ENCODE peak calls at places on chromosomes 2 and 18, in eight cellular contexts. Z, F, P, A, U, B, I and N are unnamed samples.

GRCh38 chr2:207269021-207269420 is 103.3 kb upstream of the KLF7 start:
- DNase-seq in Z (no peak), F (no peak), P (no peak), A (no peak), U (no peak), B (no peak), I (no peak), N (no peak)

GRCh38 chr2:39150890-39151497 is 30.1 kb upstream of the SOS1 start:
- DNase-seq in Z (no peak), F (no peak), P (no peak), A (no peak), U (no peak), B (no peak), I (no peak), N (no peak)

GRCh38 chr2:55120634-55121359 is 70.5 kb upstream of the RTN4 start:
- DNase-seq in Z (no peak), F (no peak), P (no peak), A (no peak), U (peak; percentile 58), B (no peak), I (no peak), N (no peak)

GRCh38 chr2:10982931-10983701 is 71.4 kb downstream of the KCNF1 start:
- DNase-seq in Z (no peak), F (no peak), P (no peak), A (no peak), U (no peak), B (no peak), I (no peak), N (no peak)

GRCh38 chr2:44778671-44779476 is 162.6 kb upstream of the SIX3 start:
- DNase-seq in Z (no peak), F (no peak), P (no peak), A (no peak), U (no peak), B (no peak), I (no peak), N (no peak)

GRCh38 chr2:64453710-64454315 is at the start of gene LGALSL:
- DNase-seq in Z (peak; percentile 76), F (peak; percentile 90), P (no peak), A (peak; percentile 85), U (peak; percentile 29), B (peak; percentile 91), I (peak; percentile 94), N (no peak)

GRCh38 chr2:229714736-229715541 is 584 bp upstream of the DNER start:
- DNase-seq in Z (peak; percentile 48), F (peak; percentile 51), P (no peak), A (peak; percentile 53), U (peak; percentile 79), B (peak; percentile 52), I (peak; percentile 70), N (no peak)

GRCh38 chr2:118227698-118228508 is 139.6 kb downstream of the INSIG2 start:
- DNase-seq in Z (no peak), F (no peak), P (no peak), A (no peak), U (no peak), B (no peak), I (no peak), N (no peak)

GRCh38 chr2:10410716-10411437 is 37.2 kb downstream of the ODC1 start:
- DNase-seq in Z (no peak), F (no peak), P (no peak), A (no peak), U (no peak), B (no peak), I (no peak), N (no peak)

GRCh38 chr2:1421731-1422130 is 8.5 kb downstream of the TPO start:
- DNase-seq in Z (no peak), F (no peak), P (no peak), A (no peak), U (no peak), B (no peak), I (no peak), N (no peak)

GRCh38 chr18:77012120-77012519 is 120.5 kb downstream of the MBP start:
- DNase-seq in Z (no peak), F (no peak), P (no peak), A (no peak), U (no peak), B (no peak), I (no peak), N (no peak)

GRCh38 chr2:27369471-27370025 is 590 bp downstream of the EIF2B4 start:
- DNase-seq in Z (peak; percentile 91), F (peak; percentile 59), P (no peak), A (peak; percentile 71), U (peak; percentile 63), B (no peak), I (peak; percentile 92), N (no peak)

GRCh38 chr2:63614983-63615945 is 26.5 kb downstream of the MDH1 start:
- DNase-seq in Z (no peak), F (no peak), P (peak; percentile 13), A (no peak), U (peak; percentile 2), B (no peak), I (no peak), N (no peak)

GRCh38 chr2:177666408-177666807 is 273.8 kb downstream of the AGPS start:
- DNase-seq in Z (no peak), F (no peak), P (no peak), A (no peak), U (peak; percentile 35), B (no peak), I (no peak), N (no peak)

GRCh38 chr2:143300531-143300930 is 171.3 kb downstream of the ARHGAP15 start:
- DNase-seq in Z (no peak), F (no peak), P (no peak), A (no peak), U (no peak), B (no peak), I (no peak), N (peak; percentile 16)

GRCh38 chr2:102929721-102930120 is 167.9 kb downstream of the TMEM182 start:
- DNase-seq in Z (no peak), F (no peak), P (no peak), A (no peak), U (no peak), B (no peak), I (no peak), N (no peak)

GRCh38 chr2:122491011-122491410 is 735.6 kb downstream of the TSN start:
- DNase-seq in Z (no peak), F (no peak), P (no peak), A (no peak), U (no peak), B (no peak), I (no peak), N (no peak)

GRCh38 chr2:235864746-235865535 is 303.2 kb downstream of the GBX2 start:
- DNase-seq in Z (no peak), F (no peak), P (no peak), A (no peak), U (peak; percentile 23), B (no peak), I (no peak), N (no peak)
- H3K4me3 ChIP-seq in Z (no peak overlapping the region), F (no peak overlapping the region), P (peak overlapping the region; percentile 19), A (no peak overlapping the region), U (no peak overlapping the region), B (no peak overlapping the region), I (no peak overlapping the region), N (no peak overlapping the region)

DNA sequence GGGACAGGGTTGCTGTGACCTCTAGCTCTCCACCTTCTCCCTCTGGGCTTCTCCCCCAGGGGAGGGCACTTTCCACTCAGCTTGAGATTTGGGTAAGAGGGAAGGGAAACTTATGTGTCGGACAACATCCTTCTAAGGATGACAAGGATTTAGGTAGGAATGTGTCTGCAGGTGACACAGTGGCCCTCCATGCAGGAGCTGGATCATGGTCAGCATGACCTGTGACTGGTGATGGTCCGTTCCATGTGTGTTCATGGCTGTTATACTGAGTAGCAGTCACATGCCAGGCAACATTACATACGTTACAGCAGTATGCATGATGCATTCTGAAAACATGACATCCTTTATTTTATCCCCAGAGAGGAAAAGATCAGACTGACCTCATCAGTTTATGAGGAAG is 192.2 kb downstream of the SEPTIN10 start:
- DNase-seq in Z (no peak), F (no peak), P (no peak), A (no peak), U (no peak), B (no peak), I (no peak), N (no peak)
- H3K4me3 ChIP-seq in Z (no peak overlapping the region), F (no peak overlapping the region), P (no peak overlapping the region), A (no peak overlapping the region), U (no peak overlapping the region), B (no peak overlapping the region), I (no peak overlapping the region), N (no peak overlapping the region)

GRCh38 chr2:38095996-38096861 is 20.3 kb upstream of the CYP1B1 start:
- DNase-seq in Z (no peak), F (no peak), P (no peak), A (no peak), U (peak; percentile 52), B (no peak), I (no peak), N (no peak)

GRCh38 chr2:38098351-38099095 is 22.6 kb upstream of the CYP1B1 start:
- DNase-seq in Z (no peak), F (no peak), P (no peak), A (no peak), U (no peak), B (no peak), I (no peak), N (no peak)

GRCh38 chr2:38097611-38098350 is 21.8 kb upstream of the CYP1B1 start:
- DNase-seq in Z (no peak), F (no peak), P (no peak), A (no peak), U (no peak), B (no peak), I (no peak), N (no peak)

GRCh38 chr2:38095655-38095995 is 19.7 kb upstream of the CYP1B1 start:
- DNase-seq in Z (no peak), F (no peak), P (no peak), A (no peak), U (no peak), B (no peak), I (no peak), N (no peak)

GRCh38 chr2:38099096-38099997 is 23.4 kb upstream of the CYP1B1 start:
- DNase-seq in Z (no peak), F (no peak), P (no peak), A (no peak), U (no peak), B (no peak), I (no peak), N (no peak)
- H3K4me3 ChIP-seq in Z (peak overlapping the region; percentile 14), F (no peak overlapping the region), P (no peak overlapping the region), A (no peak overlapping the region), U (no peak overlapping the region), B (no peak overlapping the region), I (no peak overlapping the region), N (no peak overlapping the region)

DNA sequence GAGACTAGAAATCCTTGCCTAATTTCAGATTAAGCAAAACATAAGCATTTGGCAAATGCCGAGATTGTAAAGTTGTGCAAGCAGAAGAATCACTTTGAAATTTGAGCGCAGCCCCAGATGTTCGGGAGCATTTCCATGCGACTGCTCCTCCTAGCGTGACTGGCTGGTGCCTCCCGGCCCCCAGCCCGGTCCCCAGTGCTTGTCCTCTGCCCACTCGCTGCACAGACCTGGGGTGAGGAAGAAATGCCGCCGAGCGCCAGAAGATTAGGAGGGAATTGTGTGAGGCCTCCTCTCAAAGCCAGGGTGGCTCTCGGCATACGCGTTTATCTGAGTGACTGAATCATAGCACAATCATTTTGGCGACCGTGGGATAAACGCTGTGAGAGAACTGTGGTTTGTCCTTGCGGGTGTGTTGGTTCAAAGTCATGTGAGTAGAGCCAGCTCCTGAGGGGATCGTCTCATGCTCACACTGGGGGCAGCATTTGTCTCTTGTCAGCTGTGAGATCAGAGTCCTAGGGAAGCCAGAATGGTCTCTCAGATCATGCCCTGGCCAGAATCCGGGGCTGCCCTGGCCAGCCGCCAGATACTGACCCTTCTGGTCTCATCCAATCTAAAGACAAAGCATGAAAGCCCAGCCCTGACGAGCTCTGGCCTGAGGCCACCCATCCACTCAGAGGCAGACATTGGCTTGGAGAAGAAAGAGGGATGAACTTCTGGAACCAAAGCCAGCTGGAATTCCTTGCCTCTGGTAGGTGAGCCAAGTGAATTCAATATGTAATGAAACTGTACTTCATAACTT is 189.3 kb downstream of the SH3RF3 start:
- DNase-seq in Z (no peak), F (peak; percentile 50), P (peak; percentile 79), A (peak; percentile 60), U (peak; percentile 90), B (peak; percentile 77), I (peak; percentile 82), N (peak; percentile 83)
- H3K4me3 ChIP-seq in Z (no peak overlapping the region), F (no peak overlapping the region), P (peak overlapping the region; percentile 33), A (no peak overlapping the region), U (no peak overlapping the region), B (no peak overlapping the region), I (no peak overlapping the region), N (peak overlapping the region; percentile 46)